ENCODE peak calls at places on chromosomes 11 and 22, in four cellular contexts. One of them, this sample, is unnamed.

GRCh38 chr11:123472236-123472935 is 42.3 kb downstream of the GRAMD1B start:
- DNase-seq in endothelial cell of umbilical vein: no peak
- DNase-seq in body of pancreas: no peak
- DNase-seq in K562: no peak
- DNase-seq in this sample: no peak

GRCh38 chr11:116931206-116931953 is 94.0 kb upstream of the APOA1 start:
- DNase-seq in endothelial cell of umbilical vein: peak
- DNase-seq in body of pancreas: no peak
- DNase-seq in K562: peak
- DNase-seq in this sample: no peak

GRCh38 chr11:122727101-122727929 is 71.8 kb downstream of the UBASH3B start:
- DNase-seq in body of pancreas: no peak
- DNase-seq in K562: no peak
- DNase-seq in endothelial cell of umbilical vein: peak
- DNase-seq in this sample: no peak

GRCh38 chr11:70628881-70629844 is 230.8 kb downstream of the CTTN start:
- DNase-seq in endothelial cell of umbilical vein: no peak
- DNase-seq in body of pancreas: no peak
- DNase-seq in K562: peak
- DNase-seq in this sample: peak

GRCh38 chr22:38148252-38148651 is 33.4 kb downstream of the PLA2G6 start:
- DNase-seq in K562: no peak
- DNase-seq in body of pancreas: no peak
- DNase-seq in endothelial cell of umbilical vein: no peak
- DNase-seq in this sample: no peak

GRCh38 chr11:112513417-112513816 is 252.8 kb upstream of the PLET1 start:
- DNase-seq in K562: no peak
- DNase-seq in body of pancreas: no peak
- DNase-seq in endothelial cell of umbilical vein: no peak
- DNase-seq in this sample: no peak

GRCh38 chr22:31347251-31348008 is 1.3 kb upstream of the PATZ1 start:
- DNase-seq in endothelial cell of umbilical vein: peak
- DNase-seq in K562: no peak
- DNase-seq in body of pancreas: peak
- DNase-seq in this sample: peak

GRCh38 chr22:36425977-36426523 is 38.3 kb upstream of the MYH9 start:
- DNase-seq in body of pancreas: no peak
- DNase-seq in endothelial cell of umbilical vein: no peak
- DNase-seq in K562: peak
- DNase-seq in this sample: no peak

GRCh38 chr11:125188021-125188420 is 23.5 kb downstream of the PKNOX2 start:
- DNase-seq in endothelial cell of umbilical vein: no peak
- DNase-seq in K562: no peak
- DNase-seq in body of pancreas: no peak
- DNase-seq in this sample: no peak

GRCh38 chr22:20108757-20109230 is 7.1 kb upstream of the RANBP1 start:
- DNase-seq in K562: no peak
- DNase-seq in body of pancreas: no peak
- DNase-seq in endothelial cell of umbilical vein: no peak
- DNase-seq in this sample: no peak

GRCh38 chr22:47328550-47329243 is 566.2 kb downstream of the TBC1D22A start:
- DNase-seq in K562: peak
- DNase-seq in body of pancreas: no peak
- DNase-seq in endothelial cell of umbilical vein: peak
- DNase-seq in this sample: peak

GRCh38 chr11:94737171-94737611 is 31.0 kb upstream of the AMOTL1 start:
- DNase-seq in K562: no peak
- DNase-seq in body of pancreas: no peak
- DNase-seq in endothelial cell of umbilical vein: no peak
- DNase-seq in this sample: no peak

GRCh38 chr22:47209547-47210023 is 447.1 kb downstream of the TBC1D22A start:
- DNase-seq in K562: no peak
- DNase-seq in body of pancreas: no peak
- DNase-seq in endothelial cell of umbilical vein: no peak
- DNase-seq in this sample: peak

GRCh38 chr11:7936615-7937014 is 4.9 kb downstream of the OR10A3 start:
- DNase-seq in body of pancreas: peak
- DNase-seq in endothelial cell of umbilical vein: no peak
- DNase-seq in K562: no peak
- DNase-seq in this sample: no peak

GRCh38 chr11:46743693-46744339 is 24.8 kb downstream of the F2 start:
- DNase-seq in body of pancreas: no peak
- DNase-seq in endothelial cell of umbilical vein: no peak
- DNase-seq in K562: no peak
- DNase-seq in this sample: no peak

GRCh38 chr11:121372028-121372427 is 79.5 kb downstream of the SC5D start:
- DNase-seq in body of pancreas: no peak
- DNase-seq in K562: no peak
- DNase-seq in endothelial cell of umbilical vein: no peak
- DNase-seq in this sample: no peak

GRCh38 chr11:34002420-34002819 is 49.1 kb upstream of the CAPRIN1 start:
- DNase-seq in endothelial cell of umbilical vein: no peak
- DNase-seq in body of pancreas: peak
- DNase-seq in K562: no peak
- DNase-seq in this sample: no peak

GRCh38 chr22:21443057-21443734 is 24.0 kb upstream of the TMEM191C start:
- DNase-seq in body of pancreas: peak
- DNase-seq in K562: no peak
- DNase-seq in endothelial cell of umbilical vein: no peak
- DNase-seq in this sample: peak

GRCh38 chr11:134560066-134560465 is 148.0 kb upstream of the B3GAT1 start:
- DNase-seq in body of pancreas: no peak
- DNase-seq in K562: no peak
- DNase-seq in endothelial cell of umbilical vein: no peak
- DNase-seq in this sample: peak

GRCh38 chr11:48020092-48020755 is 39.9 kb downstream of the PTPRJ start:
- DNase-seq in body of pancreas: no peak
- DNase-seq in K562: no peak
- DNase-seq in endothelial cell of umbilical vein: peak
- DNase-seq in this sample: no peak

GRCh38 chr11:75420224-75421034 is 12.6 kb downstream of the KLHL35 start:
- DNase-seq in body of pancreas: no peak
- DNase-seq in K562: peak
- DNase-seq in endothelial cell of umbilical vein: no peak
- DNase-seq in this sample: no peak

GRCh38 chr11:27028653-27029052 is 12.0 kb upstream of the BBOX1 start:
- DNase-seq in endothelial cell of umbilical vein: no peak
- DNase-seq in K562: no peak
- DNase-seq in body of pancreas: no peak
- DNase-seq in this sample: no peak

GRCh38 chr11:129428027-129428426 is 52.4 kb downstream of the BARX2 start:
- DNase-seq in K562: no peak
- DNase-seq in endothelial cell of umbilical vein: no peak
- DNase-seq in body of pancreas: no peak
- DNase-seq in this sample: no peak

GRCh38 chr11:3202759-3203158 is 15.9 kb downstream of the MRGPRG start:
- DNase-seq in K562: no peak
- DNase-seq in endothelial cell of umbilical vein: no peak
- DNase-seq in body of pancreas: peak
- DNase-seq in this sample: no peak

GRCh38 chr11:60905551-60906113 is 753 bp downstream of the PRPF19 start:
- DNase-seq in endothelial cell of umbilical vein: peak
- DNase-seq in K562: peak
- DNase-seq in body of pancreas: peak
- DNase-seq in this sample: no peak

GRCh38 chr22:48923165-48923875 is 904.4 kb downstream of the BRD1 start:
- DNase-seq in endothelial cell of umbilical vein: no peak
- DNase-seq in body of pancreas: no peak
- DNase-seq in K562: no peak
- DNase-seq in this sample: no peak

GRCh38 chr11:257766-258493 is 20.3 kb upstream of the NLRP6 start:
- DNase-seq in K562: no peak
- DNase-seq in body of pancreas: no peak
- DNase-seq in endothelial cell of umbilical vein: no peak
- DNase-seq in this sample: no peak

GRCh38 chr11:2808850-2809847 is 76.4 kb downstream of the CDKN1C start:
- DNase-seq in K562: no peak
- DNase-seq in endothelial cell of umbilical vein: no peak
- DNase-seq in body of pancreas: peak
- DNase-seq in this sample: peak

DNA sequence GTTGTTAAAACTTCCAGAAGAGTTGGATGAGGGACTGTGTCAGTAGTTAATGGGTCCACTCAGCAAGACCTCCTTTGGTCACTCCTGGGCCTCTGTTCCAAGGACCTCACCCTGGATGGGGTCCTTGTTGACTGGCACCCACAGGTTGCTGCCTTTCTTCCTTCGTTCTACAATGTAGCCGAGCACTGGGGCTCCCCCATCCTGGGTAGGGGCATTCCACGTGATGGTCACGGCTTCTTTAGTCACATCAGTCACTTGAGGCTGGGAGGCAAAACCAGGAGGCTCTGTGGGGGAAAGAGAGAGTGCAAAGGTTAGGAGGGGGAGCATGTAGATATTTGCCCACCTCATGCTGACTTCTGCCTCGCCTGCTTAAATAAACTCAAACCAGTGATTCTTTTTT is 12.0 kb downstream of the TMEM86A start:
- DNase-seq in endothelial cell of umbilical vein: no peak
- DNase-seq in body of pancreas: no peak
- DNase-seq in K562: no peak
- DNase-seq in this sample: no peak
- H3K4me3 ChIP-seq in endothelial cell of umbilical vein: no peak
- H3K4me3 ChIP-seq in body of pancreas: no peak
- H3K4me3 ChIP-seq in K562: no peak
- H3K4me3 ChIP-seq in this sample: no peak

GRCh38 chr22:42937164-42937854 is 77.6 kb downstream of the PACSIN2 start:
- DNase-seq in K562: peak
- DNase-seq in endothelial cell of umbilical vein: no peak
- DNase-seq in body of pancreas: peak
- DNase-seq in this sample: peak
- TF ChIP-seq POLR2A in K562: no peak
- TF ChIP-seq POLR2A in endothelial cell of umbilical vein: no peak
- TF ChIP-seq POLR2A in body of pancreas: no peak
- TF ChIP-seq POLR2A in this sample: no peak

DNA sequence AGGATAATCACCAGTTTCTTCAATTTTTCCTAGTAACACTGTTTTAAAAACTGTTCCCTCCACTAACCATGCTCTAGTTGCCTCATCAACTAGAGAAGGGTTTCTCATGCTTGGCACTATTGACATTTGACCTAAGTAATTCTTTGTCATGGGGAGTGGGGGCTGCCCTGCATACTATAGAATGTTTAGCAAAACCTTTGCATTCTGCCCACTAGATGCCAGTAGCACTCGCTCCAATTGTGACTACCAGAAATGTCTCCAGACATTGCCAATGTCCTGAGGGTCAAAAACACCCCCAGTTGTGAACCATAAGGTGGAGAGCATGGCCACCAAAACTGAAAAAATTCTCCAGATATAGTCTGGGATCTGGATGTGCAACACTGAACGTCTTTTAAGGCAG is 27.6 kb upstream of the BMAL1 start:
- DNase-seq in body of pancreas: no peak
- DNase-seq in K562: no peak
- DNase-seq in endothelial cell of umbilical vein: peak
- DNase-seq in this sample: no peak
- TF ChIP-seq CTCF in body of pancreas: no peak
- TF ChIP-seq CTCF in K562: no peak
- TF ChIP-seq CTCF in endothelial cell of umbilical vein: no peak
- TF ChIP-seq CTCF in this sample: no peak

GRCh38 chr11:65617136-65617850 is 1.7 kb downstream of the PCNX3 start:
- DNase-seq in endothelial cell of umbilical vein: no peak
- DNase-seq in body of pancreas: no peak
- DNase-seq in K562: no peak
- DNase-seq in this sample: no peak
- H3K4me3 ChIP-seq in endothelial cell of umbilical vein: no peak
- H3K4me3 ChIP-seq in body of pancreas: no peak
- H3K4me3 ChIP-seq in K562: peak
- H3K4me3 ChIP-seq in this sample: no peak

GRCh38 chr11:67281552-67282150 is 7.5 kb upstream of the ANKRD13D start:
- DNase-seq in endothelial cell of umbilical vein: no peak
- DNase-seq in body of pancreas: peak
- DNase-seq in K562: no peak
- DNase-seq in this sample: no peak
- TF ChIP-seq POLR2A in endothelial cell of umbilical vein: no peak
- TF ChIP-seq POLR2A in body of pancreas: no peak
- TF ChIP-seq POLR2A in K562: no peak
- TF ChIP-seq POLR2A in this sample: no peak

GRCh38 chr11:118872403-118872821 is 11.3 kb upstream of the CXCR5 start:
- DNase-seq in K562: no peak
- DNase-seq in body of pancreas: no peak
- DNase-seq in endothelial cell of umbilical vein: no peak
- DNase-seq in this sample: no peak

GRCh38 chr11:118873804-118874203 is 9.9 kb upstream of the CXCR5 start:
- DNase-seq in endothelial cell of umbilical vein: no peak
- DNase-seq in K562: no peak
- DNase-seq in body of pancreas: no peak
- DNase-seq in this sample: no peak

GRCh38 chr11:118876261-118876660 is 7.4 kb upstream of the CXCR5 start:
- DNase-seq in body of pancreas: no peak
- DNase-seq in endothelial cell of umbilical vein: no peak
- DNase-seq in K562: no peak
- DNase-seq in this sample: no peak

GRCh38 chr11:118868659-118869058 is 15.0 kb upstream of the CXCR5 start:
- DNase-seq in K562: no peak
- DNase-seq in endothelial cell of umbilical vein: no peak
- DNase-seq in body of pancreas: peak
- DNase-seq in this sample: no peak

GRCh38 chr11:118870396-118871343 is 13.0 kb upstream of the CXCR5 start:
- DNase-seq in body of pancreas: peak
- DNase-seq in K562: no peak
- DNase-seq in endothelial cell of umbilical vein: no peak
- DNase-seq in this sample: no peak
- TF ChIP-seq CTCF in body of pancreas: no peak
- TF ChIP-seq CTCF in K562: no peak
- TF ChIP-seq CTCF in endothelial cell of umbilical vein: no peak
- TF ChIP-seq CTCF in this sample: no peak

GRCh38 chr11:68889948-68890446 is 13.6 kb downstream of the MRPL21 start:
- DNase-seq in body of pancreas: peak
- DNase-seq in endothelial cell of umbilical vein: no peak
- DNase-seq in K562: peak
- DNase-seq in this sample: peak
- H3K4me3 ChIP-seq in body of pancreas: no peak
- H3K4me3 ChIP-seq in endothelial cell of umbilical vein: no peak
- H3K4me3 ChIP-seq in K562: no peak
- H3K4me3 ChIP-seq in this sample: no peak